ENCODE peak calls at places on chromosomes 4 and X, in six cellular contexts. One of them, this sample, is unnamed.

GRCh38 chrX:9882669-9883446 is 84.3 kb upstream of the CLDN34 start:
- ATAC-seq in upper lobe of left lung: peak
- ATAC-seq in K562: peak
- ATAC-seq in HepG2: no peak
- ATAC-seq in GM12878: peak
- ATAC-seq in A549: peak
- ATAC-seq in this sample: no peak

GRCh38 chr4:48944659-48945290 is 38.2 kb upstream of the OCIAD2 start:
- ATAC-seq in upper lobe of left lung: no peak
- ATAC-seq in K562: peak
- ATAC-seq in HepG2: no peak
- ATAC-seq in GM12878: peak
- ATAC-seq in A549: no peak
- ATAC-seq in this sample: no peak

GRCh38 chrX:95903490-95903889 is 781.2 kb upstream of the DIAPH2 start:
- ATAC-seq in upper lobe of left lung: no peak
- ATAC-seq in HepG2: no peak
- ATAC-seq in GM12878: no peak
- ATAC-seq in A549: no peak
- ATAC-seq in K562: peak
- ATAC-seq in this sample: no peak

GRCh38 chr4:68077301-68077700 is 52.4 kb downstream of the TMPRSS11F start:
- ATAC-seq in K562: no peak
- ATAC-seq in GM12878: no peak
- ATAC-seq in upper lobe of left lung: no peak
- ATAC-seq in A549: no peak
- ATAC-seq in HepG2: no peak
- ATAC-seq in this sample: no peak

GRCh38 chr4:119264743-119265142 is 52.2 kb downstream of the USP53 start:
- ATAC-seq in upper lobe of left lung: no peak
- ATAC-seq in GM12878: no peak
- ATAC-seq in HepG2: no peak
- ATAC-seq in K562: no peak
- ATAC-seq in A549: no peak
- ATAC-seq in this sample: no peak

GRCh38 chrX:130716822-130717405 is 186.1 kb downstream of the ENOX2 start:
- ATAC-seq in GM12878: no peak
- ATAC-seq in A549: no peak
- ATAC-seq in upper lobe of left lung: no peak
- ATAC-seq in K562: no peak
- ATAC-seq in HepG2: no peak
- ATAC-seq in this sample: no peak

GRCh38 chr4:88497859-88498409 is 25.6 kb downstream of the PYURF start:
- ATAC-seq in upper lobe of left lung: peak
- ATAC-seq in GM12878: no peak
- ATAC-seq in A549: no peak
- ATAC-seq in K562: no peak
- ATAC-seq in HepG2: no peak
- ATAC-seq in this sample: no peak

GRCh38 chrX:19672211-19672814 is 157.0 kb upstream of the MAP3K15 start:
- ATAC-seq in upper lobe of left lung: no peak
- ATAC-seq in K562: no peak
- ATAC-seq in HepG2: no peak
- ATAC-seq in GM12878: no peak
- ATAC-seq in A549: peak
- ATAC-seq in this sample: no peak

GRCh38 chrX:39335447-39336235 is 534.4 kb downstream of the MID1IP1 start:
- ATAC-seq in A549: no peak
- ATAC-seq in GM12878: no peak
- ATAC-seq in K562: no peak
- ATAC-seq in HepG2: no peak
- ATAC-seq in upper lobe of left lung: no peak
- ATAC-seq in this sample: peak

GRCh38 chr4:38870098-38870850 is 2.7 kb downstream of the FAM114A1 start:
- ATAC-seq in K562: no peak
- ATAC-seq in A549: no peak
- ATAC-seq in HepG2: no peak
- ATAC-seq in GM12878: no peak
- ATAC-seq in upper lobe of left lung: no peak
- ATAC-seq in this sample: no peak

GRCh38 chr4:38869511-38869910 is 1.9 kb downstream of the FAM114A1 start:
- ATAC-seq in K562: no peak
- ATAC-seq in GM12878: no peak
- ATAC-seq in HepG2: no peak
- ATAC-seq in A549: no peak
- ATAC-seq in upper lobe of left lung: no peak
- ATAC-seq in this sample: no peak

GRCh38 chr4:38871593-38871992 is 4.0 kb downstream of the FAM114A1 start:
- ATAC-seq in GM12878: no peak
- ATAC-seq in HepG2: no peak
- ATAC-seq in K562: no peak
- ATAC-seq in A549: no peak
- ATAC-seq in upper lobe of left lung: no peak
- ATAC-seq in this sample: no peak

GRCh38 chr4:38873290-38873949 is 5.8 kb downstream of the FAM114A1 start:
- ATAC-seq in K562: peak
- ATAC-seq in upper lobe of left lung: no peak
- ATAC-seq in A549: no peak
- ATAC-seq in GM12878: peak
- ATAC-seq in HepG2: peak
- ATAC-seq in this sample: no peak

GRCh38 chr4:38872620-38873019 is 5.0 kb downstream of the FAM114A1 start:
- ATAC-seq in upper lobe of left lung: no peak
- ATAC-seq in A549: peak
- ATAC-seq in HepG2: peak
- ATAC-seq in K562: peak
- ATAC-seq in GM12878: no peak
- ATAC-seq in this sample: no peak
- TF ChIP-seq EP300 in upper lobe of left lung: no peak
- TF ChIP-seq EP300 in A549: no peak
- TF ChIP-seq EP300 in HepG2: peak
- TF ChIP-seq EP300 in K562: no peak
- TF ChIP-seq EP300 in GM12878: no peak
- TF ChIP-seq EP300 in this sample: no peak

GRCh38 chr4:38161208-38162113 is 201.3 kb downstream of the PTTG2 start:
- ATAC-seq in GM12878: peak
- ATAC-seq in K562: no peak
- ATAC-seq in upper lobe of left lung: no peak
- ATAC-seq in HepG2: no peak
- ATAC-seq in A549: peak
- ATAC-seq in this sample: no peak
- TF ChIP-seq EP300 in GM12878: no peak
- TF ChIP-seq EP300 in K562: no peak
- TF ChIP-seq EP300 in upper lobe of left lung: no peak
- TF ChIP-seq EP300 in HepG2: no peak
- TF ChIP-seq EP300 in A549: no peak
- TF ChIP-seq EP300 in this sample: no peak

GRCh38 chr4:16048639-16049448 is 35.0 kb downstream of the PROM1 start:
- ATAC-seq in A549: no peak
- ATAC-seq in HepG2: no peak
- ATAC-seq in GM12878: no peak
- ATAC-seq in K562: no peak
- ATAC-seq in upper lobe of left lung: no peak
- ATAC-seq in this sample: no peak

GRCh38 chr4:16045687-16046086 is 38.1 kb downstream of the PROM1 start:
- ATAC-seq in upper lobe of left lung: no peak
- ATAC-seq in HepG2: no peak
- ATAC-seq in A549: no peak
- ATAC-seq in K562: no peak
- ATAC-seq in GM12878: no peak
- ATAC-seq in this sample: no peak

GRCh38 chr4:16039139-16039538 is 44.7 kb downstream of the PROM1 start:
- ATAC-seq in GM12878: no peak
- ATAC-seq in A549: no peak
- ATAC-seq in upper lobe of left lung: no peak
- ATAC-seq in HepG2: no peak
- ATAC-seq in K562: no peak
- ATAC-seq in this sample: no peak

GRCh38 chr4:16043820-16044554 is 39.8 kb downstream of the PROM1 start:
- ATAC-seq in upper lobe of left lung: no peak
- ATAC-seq in A549: no peak
- ATAC-seq in HepG2: peak
- ATAC-seq in K562: no peak
- ATAC-seq in GM12878: no peak
- ATAC-seq in this sample: no peak
- TF ChIP-seq EP300 in upper lobe of left lung: no peak
- TF ChIP-seq EP300 in A549: no peak
- TF ChIP-seq EP300 in HepG2: no peak
- TF ChIP-seq EP300 in K562: no peak
- TF ChIP-seq EP300 in GM12878: no peak
- TF ChIP-seq EP300 in this sample: no peak

DNA sequence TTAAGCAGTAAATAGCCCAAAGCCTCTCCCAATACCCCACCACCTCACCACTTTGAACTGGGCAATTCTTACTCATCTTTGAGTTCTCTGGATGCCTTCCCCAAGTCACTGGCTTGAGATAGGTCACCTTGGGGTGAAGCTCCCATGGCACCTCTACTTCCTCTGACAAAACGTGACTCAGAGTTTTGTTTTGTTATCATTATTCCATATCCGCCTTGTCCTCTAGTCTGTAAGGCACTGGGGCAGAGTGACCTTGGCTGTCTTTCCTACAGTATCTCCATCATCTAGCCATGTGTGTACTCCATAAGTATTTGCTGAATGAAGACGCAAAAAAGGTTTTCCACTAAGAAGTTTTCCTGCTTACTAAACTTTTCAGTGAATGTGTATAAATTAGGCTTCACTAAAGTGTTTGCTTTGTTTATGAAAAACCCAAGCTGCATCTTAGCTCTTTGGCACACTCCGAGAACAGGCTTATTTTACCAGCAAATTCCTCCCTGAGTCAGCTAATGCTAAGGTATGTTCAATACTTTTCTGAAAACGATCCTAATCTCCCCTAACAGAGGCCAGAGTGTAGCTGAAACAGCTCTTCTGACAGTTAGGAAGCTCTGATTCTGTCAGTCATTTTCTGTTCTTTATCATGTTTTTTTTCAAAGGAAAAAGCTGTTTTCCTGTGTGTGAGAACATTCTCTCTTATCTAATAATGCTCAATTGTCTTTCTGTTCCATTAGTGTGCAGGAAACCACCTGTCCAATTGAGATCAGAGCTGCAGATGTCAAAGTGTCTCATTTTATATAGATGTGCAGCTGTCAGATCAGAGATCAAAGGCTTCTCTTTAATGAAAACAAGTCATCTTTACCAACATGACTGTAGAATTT is 30.2 kb upstream of the TSPAN5 start:
- ATAC-seq in HepG2: no peak
- ATAC-seq in upper lobe of left lung: no peak
- ATAC-seq in K562: peak
- ATAC-seq in GM12878: peak
- ATAC-seq in A549: peak
- ATAC-seq in this sample: no peak
- TF ChIP-seq EP300 in HepG2: no peak
- TF ChIP-seq EP300 in upper lobe of left lung: no peak
- TF ChIP-seq EP300 in K562: peak
- TF ChIP-seq EP300 in GM12878: no peak
- TF ChIP-seq EP300 in A549: no peak
- TF ChIP-seq EP300 in this sample: no peak

DNA sequence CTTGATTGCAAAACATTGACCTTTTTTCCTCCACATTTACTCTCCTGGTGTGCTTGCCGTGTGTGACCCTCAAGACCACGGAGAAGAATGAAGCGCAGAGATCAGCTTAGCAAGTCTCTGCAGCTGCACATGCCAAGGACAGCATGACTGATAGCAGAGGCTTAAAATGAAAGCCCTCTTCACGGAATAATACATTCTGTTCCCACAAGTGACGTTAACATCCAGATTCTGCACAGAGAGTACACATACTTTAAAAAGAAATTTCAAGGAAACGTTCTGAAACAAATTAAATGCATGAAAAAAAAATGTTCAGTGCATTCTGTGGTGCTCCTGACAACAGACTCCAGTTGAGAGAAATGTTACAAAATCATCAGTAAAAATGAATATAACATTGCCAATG is 60.9 kb downstream of the SLC7A11 start:
- ATAC-seq in HepG2: no peak
- ATAC-seq in upper lobe of left lung: peak
- ATAC-seq in K562: no peak
- ATAC-seq in A549: no peak
- ATAC-seq in GM12878: no peak
- ATAC-seq in this sample: peak
- TF ChIP-seq EP300 in HepG2: no peak
- TF ChIP-seq EP300 in upper lobe of left lung: no peak
- TF ChIP-seq EP300 in K562: no peak
- TF ChIP-seq EP300 in A549: no peak
- TF ChIP-seq EP300 in GM12878: no peak
- TF ChIP-seq EP300 in this sample: peak

GRCh38 chr4:122783301-122784215 is 43.1 kb upstream of the FGF2 start:
- ATAC-seq in GM12878: no peak
- ATAC-seq in K562: peak
- ATAC-seq in A549: peak
- ATAC-seq in HepG2: peak
- ATAC-seq in upper lobe of left lung: peak
- ATAC-seq in this sample: peak
- TF ChIP-seq EP300 in GM12878: no peak
- TF ChIP-seq EP300 in K562: no peak
- TF ChIP-seq EP300 in A549: peak
- TF ChIP-seq EP300 in HepG2: no peak
- TF ChIP-seq EP300 in upper lobe of left lung: no peak
- TF ChIP-seq EP300 in this sample: no peak

DNA sequence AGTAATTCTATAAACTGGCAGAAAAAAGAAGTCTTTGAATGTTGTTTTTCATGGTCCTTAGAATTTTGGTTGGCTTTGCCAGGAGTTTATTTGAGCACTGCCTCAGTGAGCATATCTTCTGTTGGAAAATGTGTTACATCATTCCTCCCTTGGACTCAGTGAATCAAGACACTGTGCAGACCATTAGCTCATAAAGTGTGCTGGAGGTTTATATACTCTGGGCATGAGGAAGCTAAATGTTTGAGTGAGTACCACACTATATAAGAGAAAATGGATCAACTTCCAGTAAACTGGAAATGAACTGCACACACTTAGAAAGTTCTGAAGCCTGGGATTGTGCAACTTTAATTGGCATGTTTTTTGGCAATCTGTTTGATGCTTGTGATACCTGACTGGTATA is 75.8 kb downstream of the LIMCH1 start:
- ATAC-seq in GM12878: no peak
- ATAC-seq in K562: no peak
- ATAC-seq in upper lobe of left lung: no peak
- ATAC-seq in HepG2: no peak
- ATAC-seq in A549: no peak
- ATAC-seq in this sample: no peak
- TF ChIP-seq EP300 in GM12878: no peak
- TF ChIP-seq EP300 in K562: no peak
- TF ChIP-seq EP300 in upper lobe of left lung: no peak
- TF ChIP-seq EP300 in HepG2: no peak
- TF ChIP-seq EP300 in A549: no peak
- TF ChIP-seq EP300 in this sample: no peak

GRCh38 chr4:3483471-3483921 is 20.4 kb downstream of the DOK7 start:
- ATAC-seq in HepG2: no peak
- ATAC-seq in A549: no peak
- ATAC-seq in GM12878: no peak
- ATAC-seq in upper lobe of left lung: no peak
- ATAC-seq in K562: no peak
- ATAC-seq in this sample: peak
- TF ChIP-seq EP300 in HepG2: no peak
- TF ChIP-seq EP300 in A549: no peak
- TF ChIP-seq EP300 in GM12878: no peak
- TF ChIP-seq EP300 in upper lobe of left lung: no peak
- TF ChIP-seq EP300 in K562: no peak
- TF ChIP-seq EP300 in this sample: peak

This sample was measured in gastroesophageal sphincter.